ENCODE peak calls at places on chromosomes 3 and 15, in four cellular contexts. R is HL-60, F is GM12878, L is K562. H is an unnamed sample.

GRCh38 chr15:31399544-31400171 is 73.0 kb downstream of the KLF13 start:
- DNase-seq in R (no peak), F (no peak), L (no peak), H (no peak)

GRCh38 chr15:73851679-73852078 is 21.7 kb upstream of the TBC1D21 start:
- DNase-seq in R (peak), F (no peak), L (peak), H (peak)

GRCh38 chr15:68278345-68279217 is 1.0 kb downstream of the FEM1B start:
- DNase-seq in R (no peak), F (no peak), L (no peak), H (no peak)

GRCh38 chr3:183085634-183086390 is 13.5 kb downstream of the MCCC1 start:
- DNase-seq in R (peak), F (no peak), L (peak), H (no peak)

GRCh38 chr3:32157600-32158264 is 51.3 kb downstream of the GPD1L start:
- DNase-seq in R (no peak), F (no peak), L (no peak), H (no peak)

GRCh38 chr3:111517801-111518200 is 24.2 kb upstream of the CD96 start:
- DNase-seq in R (no peak), F (no peak), L (no peak), H (no peak)

GRCh38 chr15:68418611-68419161 is 13.3 kb downstream of the ITGA11 start:
- DNase-seq in R (no peak), F (no peak), L (no peak), H (no peak)

GRCh38 chr3:30475038-30475808 is 131.2 kb upstream of the TGFBR2 start:
- DNase-seq in R (no peak), F (peak), L (no peak), H (no peak)

GRCh38 chr3:138668107-138668506 is 59.5 kb downstream of the FAIM start:
- DNase-seq in R (no peak), F (no peak), L (no peak), H (no peak)

GRCh38 chr15:48442011-48442410 is 110.8 kb downstream of the DUT start:
- DNase-seq in R (no peak), F (no peak), L (no peak), H (no peak)

GRCh38 chr3:146803746-146804145 is 198.6 kb upstream of the PLSCR5 start:
- DNase-seq in R (no peak), F (no peak), L (no peak), H (no peak)

GRCh38 chr3:117118604-117119003 is 409.0 kb downstream of the TUSC7 start:
- DNase-seq in R (no peak), F (no peak), L (no peak), H (no peak)

GRCh38 chr3:126106336-126107202 is 22.6 kb upstream of the SLC41A3 start:
- DNase-seq in R (no peak), F (no peak), L (no peak), H (no peak)

GRCh38 chr3:52062499-52062898 is 6.1 kb upstream of the DUSP7 start:
- DNase-seq in R (peak), F (peak), L (no peak), H (no peak)

GRCh38 chr15:68820205-68820588 is 498 bp downstream of the ANP32A start:
- DNase-seq in R (peak), F (no peak), L (no peak), H (no peak)

GRCh38 chr3:11930084-11930483 is 74.1 kb upstream of the SYN2 start:
- DNase-seq in R (no peak), F (no peak), L (no peak), H (no peak)

GRCh38 chr3:100891033-100891432 is 102.2 kb downstream of the ABI3BP start:
- DNase-seq in R (no peak), F (no peak), L (no peak), H (no peak)

GRCh38 chr3:168847293-168847883 is 751.7 kb upstream of the GOLIM4 start:
- DNase-seq in R (no peak), F (peak), L (no peak), H (no peak)

DNA sequence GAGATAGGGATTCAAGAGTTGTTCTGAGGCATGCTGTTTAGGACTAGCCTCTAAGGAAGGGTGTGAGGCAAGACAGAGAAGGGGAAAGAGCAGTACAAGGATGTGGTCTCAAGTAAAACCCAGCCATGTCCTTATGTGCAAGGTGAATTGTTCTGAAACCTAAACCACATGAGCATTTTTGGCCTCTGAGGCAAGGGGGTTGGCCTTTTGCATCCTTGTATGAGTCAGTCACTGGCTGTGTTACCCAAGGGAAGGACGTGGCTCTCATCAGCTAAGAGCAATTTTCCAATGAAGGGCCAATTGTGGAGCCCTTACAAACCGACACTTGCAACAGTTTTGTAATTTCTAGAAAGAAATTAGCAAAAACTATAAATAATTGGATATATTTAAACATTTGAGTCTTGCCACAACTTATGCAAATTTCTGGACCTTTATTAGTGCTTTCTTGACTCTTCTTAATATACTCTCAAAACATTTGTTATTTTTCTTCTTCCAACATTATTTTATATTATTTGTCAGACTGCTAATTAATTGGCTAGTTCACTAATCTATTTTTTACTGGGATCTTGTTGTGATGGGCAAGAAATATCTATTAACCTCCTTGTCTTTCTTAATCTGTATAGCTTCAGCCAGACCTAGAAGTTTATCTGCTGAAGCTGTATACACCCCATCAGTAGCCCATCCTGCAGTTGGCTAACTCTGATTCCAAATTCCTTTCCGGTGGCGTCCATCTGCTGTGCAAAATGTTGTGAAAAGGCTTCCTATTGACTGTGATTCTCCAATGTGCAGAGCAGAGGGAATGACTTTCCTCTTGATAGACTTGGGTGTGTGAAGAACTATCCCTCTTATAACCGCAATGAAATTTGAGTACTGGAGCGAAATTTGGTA is 97.7 kb upstream of the P2RY1 start:
- DNase-seq in R (no peak), F (peak), L (no peak), H (peak)
- TF ChIP-seq SPI1 in R (no peak), F (no peak), L (no peak), H (peak)

DNA sequence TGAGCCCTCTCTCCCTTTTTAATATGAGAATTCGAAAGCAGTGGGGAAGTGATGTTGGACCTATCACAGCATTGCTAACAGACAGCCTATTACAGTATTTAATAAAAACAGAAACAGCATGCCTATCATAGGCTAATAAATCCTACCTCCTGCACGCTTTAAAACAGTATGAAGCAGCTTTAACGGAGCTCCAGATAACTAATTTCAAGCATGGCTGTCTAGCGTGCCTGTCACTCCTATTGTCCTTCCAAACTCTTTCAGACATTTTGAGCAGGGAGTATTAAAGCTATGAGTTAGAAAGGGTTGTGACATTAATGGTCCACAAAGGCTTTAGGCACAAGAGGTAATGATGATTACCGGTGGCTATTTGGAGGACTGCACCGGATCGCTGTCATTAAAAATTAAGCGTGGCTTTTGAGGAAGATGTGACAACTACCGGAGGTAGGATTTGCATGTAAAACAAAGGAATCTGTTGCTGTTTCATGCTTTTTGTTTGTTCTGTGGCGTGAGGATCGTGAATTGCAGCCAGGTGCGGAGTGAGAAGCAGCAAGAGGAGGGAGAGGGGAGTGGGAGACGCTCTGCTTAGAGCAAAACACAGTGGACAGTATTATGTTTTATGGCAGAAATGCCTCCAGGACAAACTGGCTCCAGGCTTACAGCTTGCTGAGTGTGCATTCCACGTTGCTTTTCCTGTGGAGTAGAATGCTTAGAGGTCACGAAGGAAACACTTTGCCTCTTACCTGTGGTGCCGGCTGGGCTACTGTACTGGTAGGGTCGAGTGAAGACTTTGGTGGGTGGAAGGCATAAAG is at the start of gene KCNMB2:
- DNase-seq in R (no peak), F (no peak), L (no peak), H (no peak)
- TF ChIP-seq POLR2AphosphoS5 in R (no peak), F (peak), L (no peak), H (no peak)

GRCh38 chr15:83850846-83851245 is 196.9 kb downstream of the ADAMTSL3 start:
- DNase-seq in R (no peak), F (no peak), L (no peak), H (no peak)

GRCh38 chr15:83854314-83854713 is 200.4 kb downstream of the ADAMTSL3 start:
- DNase-seq in R (no peak), F (no peak), L (no peak), H (no peak)

GRCh38 chr15:83855956-83856355 is 202.0 kb downstream of the ADAMTSL3 start:
- DNase-seq in R (no peak), F (no peak), L (no peak), H (no peak)

GRCh38 chr15:83854950-83855707 is 201.2 kb downstream of the ADAMTSL3 start:
- DNase-seq in R (no peak), F (no peak), L (no peak), H (no peak)

GRCh38 chr15:83853232-83853631 is 199.3 kb downstream of the ADAMTSL3 start:
- DNase-seq in R (no peak), F (no peak), L (no peak), H (no peak)
- TF ChIP-seq SPI1 in R (no peak), F (no peak), L (no peak), H (no peak)

DNA sequence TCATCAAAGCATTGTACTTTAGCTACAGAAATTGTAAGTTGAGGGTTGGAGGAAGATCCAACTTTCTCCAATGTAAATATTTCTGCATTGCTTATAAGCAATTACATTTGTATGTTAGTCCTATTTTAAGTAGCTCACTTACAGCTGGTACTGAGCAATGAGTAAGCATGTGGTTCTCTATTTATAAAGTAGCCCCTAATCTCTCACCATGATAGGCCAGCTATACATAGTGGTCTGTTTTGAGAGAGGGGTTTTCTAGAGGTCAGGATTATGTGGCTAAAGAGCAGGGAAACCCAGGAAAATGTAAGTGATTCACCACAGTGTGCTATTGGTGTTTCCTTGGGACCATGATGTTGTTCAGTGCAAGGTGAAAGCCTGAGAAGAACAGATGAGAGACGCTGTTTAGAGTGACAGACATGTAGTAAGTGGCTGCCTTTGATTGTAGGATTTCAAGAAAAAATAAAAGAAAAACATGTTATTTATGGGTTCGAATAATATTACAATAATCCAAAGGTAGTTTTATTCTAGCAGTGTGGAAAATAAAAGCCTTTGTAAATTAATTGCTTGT is 26.4 kb downstream of the RBMS3 start:
- DNase-seq in R (no peak), F (no peak), L (no peak), H (no peak)
- TF ChIP-seq POLR2AphosphoS5 in R (no peak), F (no peak), L (no peak), H (no peak)

GRCh38 chr3:173395073-173395411 is 2.5 kb upstream of the NLGN1 start:
- DNase-seq in R (no peak), F (no peak), L (no peak), H (no peak)

GRCh38 chr3:173398111-173398479 is 551 bp downstream of the NLGN1 start:
- DNase-seq in R (no peak), F (no peak), L (no peak), H (no peak)

GRCh38 chr3:173396191-173397041 is 1.1 kb upstream of the NLGN1 start:
- DNase-seq in R (no peak), F (no peak), L (no peak), H (no peak)

GRCh38 chr3:173397161-173398110 is at the start of gene NLGN1:
- DNase-seq in R (peak), F (no peak), L (no peak), H (no peak)

GRCh38 chr3:173395412-173396181 is 1.9 kb upstream of the NLGN1 start:
- DNase-seq in R (peak), F (no peak), L (peak), H (peak)
- TF ChIP-seq SPI1 in R (no peak), F (no peak), L (no peak), H (no peak)

GRCh38 chr15:25950014-25950413 is 86.9 kb upstream of the ATP10A start:
- DNase-seq in R (no peak), F (no peak), L (no peak), H (no peak)
- TF ChIP-seq POLR2AphosphoS5 in R (no peak), F (no peak), L (no peak), H (no peak)

GRCh38 chr3:188212308-188212969 is 58.5 kb downstream of the LPP start:
- DNase-seq in R (no peak), F (no peak), L (no peak), H (no peak)
- TF ChIP-seq SPI1 in R (no peak), F (no peak), L (no peak), H (no peak)

GRCh38 chr3:124781706-124782376 is 51.6 kb downstream of the UMPS start:
- DNase-seq in R (no peak), F (no peak), L (no peak), H (no peak)
- TF ChIP-seq POLR2AphosphoS5 in R (no peak), F (no peak), L (no peak), H (no peak)

H was measured in GM12891.